ENCODE peak calls at places on chromosome 14, in seven cellular contexts. B, I, K, G, Q, L and J are unnamed samples.

GRCh38 chr14:100105357-100106169 is 40.3 kb downstream of the EVL start:
- DNase-seq in B (no peak), K (no peak), G (peak; percentile 52), I (peak; percentile 63), Q (no peak), L (no peak), J (no peak)

GRCh38 chr14:95119336-95119735 is 38.0 kb downstream of the DICER1 start:
- DNase-seq in L (no peak), Q (no peak), B (no peak), I (no peak), G (no peak), K (no peak), J (peak; percentile 41)

GRCh38 chr14:69320581-69321365 is 60.8 kb downstream of the GALNT16 start:
- DNase-seq in I (peak; percentile 58), B (no peak), L (no peak), Q (no peak), G (no peak), K (no peak), J (no peak)

GRCh38 chr14:99145307-99145706 is 126.7 kb downstream of the BCL11B start:
- DNase-seq in B (no peak), G (no peak), I (no peak), K (no peak), Q (no peak), L (no peak), J (no peak)

GRCh38 chr14:70254476-70254961 is 65.8 kb upstream of the SLC8A3 start:
- DNase-seq in B (peak; percentile 9), L (peak; percentile 68), K (peak; percentile 56), G (peak; percentile 1), I (no peak), Q (no peak), J (no peak)

GRCh38 chr14:22657861-22658260 is 13.7 kb upstream of the OR6J1 start:
- DNase-seq in G (no peak), Q (no peak), B (peak; percentile 46), K (peak; percentile 35), I (no peak), L (peak; percentile 50), J (no peak)

GRCh38 chr14:51336304-51336703 is 96.3 kb downstream of the TMX1 start:
- DNase-seq in L (no peak), K (no peak), Q (no peak), B (no peak), I (no peak), G (no peak), J (no peak)

GRCh38 chr14:68704736-68705720 is 87.8 kb downstream of the ZFP36L1 start:
- DNase-seq in Q (no peak), B (no peak), K (no peak), L (peak; percentile 79), G (no peak), I (peak; percentile 32), J (no peak)

GRCh38 chr14:61517861-61518802 is 177.2 kb upstream of the HIF1A start:
- DNase-seq in L (no peak), G (no peak), I (no peak), Q (no peak), K (no peak), B (no peak), J (no peak)

GRCh38 chr14:64569108-64570045 is 19.6 kb downstream of the PPP1R36 start:
- DNase-seq in G (no peak), K (no peak), I (peak; percentile 88), L (peak; percentile 81), Q (no peak), B (peak; percentile 77), J (peak; percentile 21)

GRCh38 chr14:37600880-37601741 is 5.7 kb downstream of the TTC6 start:
- DNase-seq in I (no peak), Q (no peak), B (no peak), G (no peak), L (no peak), K (no peak), J (no peak)

GRCh38 chr14:92323031-92323915 is at the start of gene SLC24A4:
- DNase-seq in L (no peak), B (peak; percentile 13), G (peak; percentile 3), I (no peak), Q (no peak), K (peak; percentile 54), J (no peak)

GRCh38 chr14:36426836-36427235 is 93.2 kb downstream of the NKX2-1 start:
- DNase-seq in I (no peak), K (no peak), B (no peak), G (no peak), Q (no peak), L (no peak), J (no peak)